ENCODE peak calls at places on chromosomes 6 and 20, in nine cellular contexts. One of them, this sample, is unnamed.

GRCh38 chr6:43368517-43369160 is 808 bp downstream of the ZNF318 start:
- DNase-seq in Calu3: peak
- DNase-seq in epithelial cell of esophagus: peak
- DNase-seq in nephron progenitor cell: peak
- DNase-seq in fibroblast of the aortic adventitia: peak
- DNase-seq in astrocyte of the spinal cord: peak
- DNase-seq in glutamatergic neuron: peak
- DNase-seq in dorsolateral prefrontal cortex: peak
- DNase-seq in AG09319: no peak
- DNase-seq in this sample: peak

GRCh38 chr6:73032586-73032985 is 192.7 kb downstream of the KHDC1L start:
- DNase-seq in Calu3: peak
- DNase-seq in epithelial cell of esophagus: peak
- DNase-seq in nephron progenitor cell: no peak
- DNase-seq in fibroblast of the aortic adventitia: peak
- DNase-seq in astrocyte of the spinal cord: peak
- DNase-seq in glutamatergic neuron: no peak
- DNase-seq in dorsolateral prefrontal cortex: no peak
- DNase-seq in AG09319: no peak
- DNase-seq in this sample: no peak

GRCh38 chr6:87494761-87495422 is 22.1 kb downstream of the SLC35A1 start:
- DNase-seq in Calu3: no peak
- DNase-seq in epithelial cell of esophagus: no peak
- DNase-seq in nephron progenitor cell: no peak
- DNase-seq in fibroblast of the aortic adventitia: no peak
- DNase-seq in astrocyte of the spinal cord: no peak
- DNase-seq in glutamatergic neuron: no peak
- DNase-seq in dorsolateral prefrontal cortex: no peak
- DNase-seq in AG09319: no peak
- DNase-seq in this sample: no peak

GRCh38 chr20:63361507-63362425 is 617 bp upstream of the CHRNA4 start:
- DNase-seq in Calu3: no peak
- DNase-seq in epithelial cell of esophagus: no peak
- DNase-seq in nephron progenitor cell: no peak
- DNase-seq in fibroblast of the aortic adventitia: no peak
- DNase-seq in astrocyte of the spinal cord: no peak
- DNase-seq in glutamatergic neuron: peak
- DNase-seq in dorsolateral prefrontal cortex: no peak
- DNase-seq in AG09319: no peak
- DNase-seq in this sample: no peak

GRCh38 chr6:33620158-33620583 is 951 bp upstream of the ITPR3 start:
- DNase-seq in Calu3: peak
- DNase-seq in epithelial cell of esophagus: no peak
- DNase-seq in nephron progenitor cell: peak
- DNase-seq in fibroblast of the aortic adventitia: no peak
- DNase-seq in astrocyte of the spinal cord: peak
- DNase-seq in glutamatergic neuron: no peak
- DNase-seq in dorsolateral prefrontal cortex: no peak
- DNase-seq in AG09319: no peak
- DNase-seq in this sample: no peak

GRCh38 chr6:140051521-140052455 is 677.3 kb upstream of the CITED2 start:
- DNase-seq in Calu3: no peak
- DNase-seq in epithelial cell of esophagus: peak
- DNase-seq in nephron progenitor cell: no peak
- DNase-seq in fibroblast of the aortic adventitia: peak
- DNase-seq in astrocyte of the spinal cord: peak
- DNase-seq in glutamatergic neuron: peak
- DNase-seq in dorsolateral prefrontal cortex: no peak
- DNase-seq in AG09319: no peak
- DNase-seq in this sample: no peak

GRCh38 chr6:81171991-81172740 is 580.3 kb downstream of the TENT5A start:
- DNase-seq in Calu3: peak
- DNase-seq in epithelial cell of esophagus: peak
- DNase-seq in nephron progenitor cell: no peak
- DNase-seq in fibroblast of the aortic adventitia: peak
- DNase-seq in astrocyte of the spinal cord: peak
- DNase-seq in glutamatergic neuron: no peak
- DNase-seq in dorsolateral prefrontal cortex: no peak
- DNase-seq in AG09319: peak
- DNase-seq in this sample: no peak

GRCh38 chr6:161393839-161394364 is 120.0 kb upstream of the AGPAT4 start:
- DNase-seq in Calu3: peak
- DNase-seq in epithelial cell of esophagus: peak
- DNase-seq in nephron progenitor cell: peak
- DNase-seq in fibroblast of the aortic adventitia: peak
- DNase-seq in astrocyte of the spinal cord: peak
- DNase-seq in glutamatergic neuron: no peak
- DNase-seq in dorsolateral prefrontal cortex: no peak
- DNase-seq in AG09319: no peak
- DNase-seq in this sample: peak

GRCh38 chr6:81876977-81877376 is 124.5 kb upstream of the TENT5A start:
- DNase-seq in Calu3: no peak
- DNase-seq in epithelial cell of esophagus: peak
- DNase-seq in nephron progenitor cell: no peak
- DNase-seq in fibroblast of the aortic adventitia: peak
- DNase-seq in astrocyte of the spinal cord: no peak
- DNase-seq in glutamatergic neuron: no peak
- DNase-seq in dorsolateral prefrontal cortex: no peak
- DNase-seq in AG09319: no peak
- DNase-seq in this sample: no peak

GRCh38 chr6:101585501-101585900 is 192.0 kb downstream of the GRIK2 start:
- DNase-seq in Calu3: no peak
- DNase-seq in epithelial cell of esophagus: peak
- DNase-seq in nephron progenitor cell: no peak
- DNase-seq in fibroblast of the aortic adventitia: peak
- DNase-seq in astrocyte of the spinal cord: no peak
- DNase-seq in glutamatergic neuron: no peak
- DNase-seq in dorsolateral prefrontal cortex: no peak
- DNase-seq in AG09319: no peak
- DNase-seq in this sample: no peak

GRCh38 chr20:62542862-62543261 is 67.1 kb upstream of the GATA5 start:
- DNase-seq in Calu3: no peak
- DNase-seq in epithelial cell of esophagus: no peak
- DNase-seq in nephron progenitor cell: peak
- DNase-seq in fibroblast of the aortic adventitia: no peak
- DNase-seq in astrocyte of the spinal cord: no peak
- DNase-seq in glutamatergic neuron: no peak
- DNase-seq in dorsolateral prefrontal cortex: no peak
- DNase-seq in AG09319: no peak
- DNase-seq in this sample: no peak

GRCh38 chr6:33427585-33428218 is 7.8 kb downstream of the SYNGAP1 start:
- DNase-seq in Calu3: peak
- DNase-seq in epithelial cell of esophagus: peak
- DNase-seq in nephron progenitor cell: peak
- DNase-seq in fibroblast of the aortic adventitia: no peak
- DNase-seq in astrocyte of the spinal cord: no peak
- DNase-seq in glutamatergic neuron: peak
- DNase-seq in dorsolateral prefrontal cortex: peak
- DNase-seq in AG09319: no peak
- DNase-seq in this sample: peak

GRCh38 chr6:56335733-56336132 is 88.4 kb upstream of the COL21A1 start:
- DNase-seq in Calu3: no peak
- DNase-seq in epithelial cell of esophagus: peak
- DNase-seq in nephron progenitor cell: no peak
- DNase-seq in fibroblast of the aortic adventitia: peak
- DNase-seq in astrocyte of the spinal cord: peak
- DNase-seq in glutamatergic neuron: no peak
- DNase-seq in dorsolateral prefrontal cortex: no peak
- DNase-seq in AG09319: no peak
- DNase-seq in this sample: no peak

GRCh38 chr6:42545226-42545773 is 18.5 kb upstream of the UBR2 start:
- DNase-seq in Calu3: no peak
- DNase-seq in epithelial cell of esophagus: no peak
- DNase-seq in nephron progenitor cell: no peak
- DNase-seq in fibroblast of the aortic adventitia: no peak
- DNase-seq in astrocyte of the spinal cord: no peak
- DNase-seq in glutamatergic neuron: no peak
- DNase-seq in dorsolateral prefrontal cortex: no peak
- DNase-seq in AG09319: no peak
- DNase-seq in this sample: no peak

GRCh38 chr20:62632575-62632974 is 9.7 kb upstream of the SLCO4A1 start:
- DNase-seq in Calu3: no peak
- DNase-seq in epithelial cell of esophagus: no peak
- DNase-seq in nephron progenitor cell: no peak
- DNase-seq in fibroblast of the aortic adventitia: no peak
- DNase-seq in astrocyte of the spinal cord: no peak
- DNase-seq in glutamatergic neuron: no peak
- DNase-seq in dorsolateral prefrontal cortex: no peak
- DNase-seq in AG09319: no peak
- DNase-seq in this sample: no peak

GRCh38 chr20:19995220-19995863 is 21.8 kb upstream of the NAA20 start:
- DNase-seq in Calu3: no peak
- DNase-seq in epithelial cell of esophagus: peak
- DNase-seq in nephron progenitor cell: no peak
- DNase-seq in fibroblast of the aortic adventitia: peak
- DNase-seq in astrocyte of the spinal cord: peak
- DNase-seq in glutamatergic neuron: no peak
- DNase-seq in dorsolateral prefrontal cortex: no peak
- DNase-seq in AG09319: no peak
- DNase-seq in this sample: no peak

GRCh38 chr6:6832439-6832838 is 243.9 kb downstream of the LY86 start:
- DNase-seq in Calu3: no peak
- DNase-seq in epithelial cell of esophagus: no peak
- DNase-seq in nephron progenitor cell: no peak
- DNase-seq in fibroblast of the aortic adventitia: no peak
- DNase-seq in astrocyte of the spinal cord: no peak
- DNase-seq in glutamatergic neuron: no peak
- DNase-seq in dorsolateral prefrontal cortex: no peak
- DNase-seq in AG09319: no peak
- DNase-seq in this sample: no peak
- TF ChIP-seq CTCF in Calu3: no peak
- TF ChIP-seq CTCF in epithelial cell of esophagus: no peak
- TF ChIP-seq CTCF in nephron progenitor cell: no peak
- TF ChIP-seq CTCF in fibroblast of the aortic adventitia: no peak
- TF ChIP-seq CTCF in astrocyte of the spinal cord: no peak
- TF ChIP-seq CTCF in glutamatergic neuron: no peak
- TF ChIP-seq CTCF in dorsolateral prefrontal cortex: no peak
- TF ChIP-seq CTCF in AG09319: no peak
- TF ChIP-seq CTCF in this sample: no peak

DNA sequence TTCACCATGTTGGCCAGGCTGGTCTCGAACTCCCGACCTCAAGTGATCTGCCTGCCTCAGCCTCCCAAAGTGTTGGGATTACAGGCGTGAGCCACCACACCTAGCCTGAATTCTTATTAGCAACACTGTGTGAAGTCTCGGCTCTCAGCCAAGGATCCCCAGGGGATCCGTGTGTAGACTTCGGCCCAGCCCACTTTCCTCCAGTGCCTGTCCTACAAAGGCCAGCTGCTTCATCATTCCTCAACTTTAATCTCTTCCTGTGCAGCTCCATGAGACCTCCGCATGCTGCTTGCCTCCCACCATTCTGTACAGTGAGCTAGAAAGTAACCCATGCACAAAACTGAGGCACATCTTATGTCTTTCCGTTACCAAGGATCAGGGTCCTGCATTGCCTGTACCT is 71.8 kb downstream of the SAMD3 start:
- DNase-seq in Calu3: no peak
- DNase-seq in epithelial cell of esophagus: no peak
- DNase-seq in nephron progenitor cell: no peak
- DNase-seq in fibroblast of the aortic adventitia: no peak
- DNase-seq in astrocyte of the spinal cord: no peak
- DNase-seq in glutamatergic neuron: no peak
- DNase-seq in dorsolateral prefrontal cortex: no peak
- DNase-seq in AG09319: no peak
- DNase-seq in this sample: no peak
- TF ChIP-seq CTCF in Calu3: no peak
- TF ChIP-seq CTCF in epithelial cell of esophagus: no peak
- TF ChIP-seq CTCF in nephron progenitor cell: no peak
- TF ChIP-seq CTCF in fibroblast of the aortic adventitia: no peak
- TF ChIP-seq CTCF in astrocyte of the spinal cord: no peak
- TF ChIP-seq CTCF in glutamatergic neuron: no peak
- TF ChIP-seq CTCF in dorsolateral prefrontal cortex: no peak
- TF ChIP-seq CTCF in AG09319: no peak
- TF ChIP-seq CTCF in this sample: no peak

DNA sequence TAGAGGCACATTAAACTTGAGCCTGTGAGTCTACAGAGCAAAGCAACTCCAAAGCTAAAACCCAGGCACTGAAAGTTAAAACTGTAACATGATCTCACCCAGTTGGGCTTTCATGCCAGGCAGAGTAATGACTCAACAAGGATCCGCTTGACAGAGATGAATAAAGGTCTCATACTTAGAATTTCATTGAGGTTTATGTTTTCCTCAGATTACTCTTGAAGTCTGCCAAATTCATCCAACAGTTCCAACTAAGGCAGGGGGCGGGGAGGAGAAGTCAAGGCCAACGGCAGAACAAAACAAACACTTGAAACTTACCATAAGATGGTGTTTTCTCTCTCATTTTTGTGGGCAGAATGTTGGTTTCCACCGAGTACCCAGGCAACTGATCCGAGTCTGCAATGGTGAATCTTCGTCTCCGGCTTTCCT is 54.0 kb upstream of the IPCEF1 start:
- DNase-seq in Calu3: peak
- DNase-seq in epithelial cell of esophagus: peak
- DNase-seq in nephron progenitor cell: peak
- DNase-seq in fibroblast of the aortic adventitia: peak
- DNase-seq in astrocyte of the spinal cord: peak
- DNase-seq in glutamatergic neuron: no peak
- DNase-seq in dorsolateral prefrontal cortex: no peak
- DNase-seq in AG09319: peak
- DNase-seq in this sample: no peak
- TF ChIP-seq CTCF in Calu3: no peak
- TF ChIP-seq CTCF in epithelial cell of esophagus: no peak
- TF ChIP-seq CTCF in nephron progenitor cell: no peak
- TF ChIP-seq CTCF in fibroblast of the aortic adventitia: no peak
- TF ChIP-seq CTCF in astrocyte of the spinal cord: no peak
- TF ChIP-seq CTCF in glutamatergic neuron: no peak
- TF ChIP-seq CTCF in dorsolateral prefrontal cortex: no peak
- TF ChIP-seq CTCF in AG09319: no peak
- TF ChIP-seq CTCF in this sample: no peak

GRCh38 chr6:136037885-136038460 is 186.5 kb downstream of the PDE7B start:
- DNase-seq in Calu3: no peak
- DNase-seq in epithelial cell of esophagus: peak
- DNase-seq in nephron progenitor cell: peak
- DNase-seq in fibroblast of the aortic adventitia: peak
- DNase-seq in astrocyte of the spinal cord: peak
- DNase-seq in glutamatergic neuron: no peak
- DNase-seq in dorsolateral prefrontal cortex: no peak
- DNase-seq in AG09319: peak
- DNase-seq in this sample: no peak
- TF ChIP-seq CTCF in Calu3: no peak
- TF ChIP-seq CTCF in epithelial cell of esophagus: peak
- TF ChIP-seq CTCF in nephron progenitor cell: no peak
- TF ChIP-seq CTCF in fibroblast of the aortic adventitia: peak
- TF ChIP-seq CTCF in astrocyte of the spinal cord: peak
- TF ChIP-seq CTCF in glutamatergic neuron: no peak
- TF ChIP-seq CTCF in dorsolateral prefrontal cortex: no peak
- TF ChIP-seq CTCF in AG09319: peak
- TF ChIP-seq CTCF in this sample: no peak